ENCODE peak calls at places on chromosomes 7 and 10, in six cellular contexts. W is amniotic stem cell, Q is T-helper 2 cell, I is cardiac fibroblast, K is A549, L is endothelial cell. J is an unnamed sample.

GRCh38 chr10:99345350-99345749 is 16.2 kb downstream of the CNNM1 start:
- DNase-seq in W (no peak), Q (no peak), I (peak; percentile 17), K (peak; percentile 89), L (no peak), J (no peak)

GRCh38 chr7:148590533-148590932 is at the start of gene C7orf33:
- DNase-seq in W (no peak), Q (no peak), I (no peak), K (no peak), L (no peak), J (no peak)

GRCh38 chr7:105887569-105888199 is 11.3 kb upstream of the ATXN7L1 start:
- DNase-seq in W (no peak), Q (no peak), I (no peak), K (no peak), L (no peak), J (no peak)

GRCh38 chr7:139915864-139916716 is 87.0 kb downstream of the TBXAS1 start:
- DNase-seq in W (peak; percentile 94), Q (peak; percentile 93), I (peak; percentile 98), K (peak; percentile 88), L (no peak), J (peak; percentile 33)

GRCh38 chr10:121351533-121351932 is 246.7 kb downstream of the FGFR2 start:
- DNase-seq in W (no peak), Q (no peak), I (no peak), K (no peak), L (no peak), J (no peak)

GRCh38 chr7:112669306-112669705 is 120.9 kb downstream of the TMEM168 start:
- DNase-seq in W (no peak), Q (no peak), I (peak; percentile 38), K (no peak), L (no peak), J (no peak)

GRCh38 chr10:71213127-71213616 is 802 bp downstream of the UNC5B start:
- DNase-seq in W (peak; percentile 56), Q (peak; percentile 56), I (peak; percentile 81), K (peak; percentile 75), L (no peak), J (peak; percentile 66)

GRCh38 chr10:76191371-76191770 is 759.9 kb downstream of the LRMDA start:
- DNase-seq in W (no peak), Q (no peak), I (no peak), K (no peak), L (no peak), J (no peak)

GRCh38 chr7:75638607-75639070 is 100.1 kb downstream of the HIP1 start:
- DNase-seq in W (no peak), Q (no peak), I (peak; percentile 22), K (no peak), L (peak; percentile 70), J (peak; percentile 75)

GRCh38 chr10:48451969-48452878 is 145.7 kb downstream of the MAPK8 start:
- DNase-seq in W (no peak), Q (no peak), I (no peak), K (no peak), L (no peak), J (no peak)

GRCh38 chr7:2116903-2117680 is 115.7 kb downstream of the MAD1L1 start:
- DNase-seq in W (no peak), Q (no peak), I (no peak), K (no peak), L (no peak), J (no peak)

GRCh38 chr7:17937506-17938115 is 2.7 kb downstream of the SNX13 start:
- DNase-seq in W (no peak), Q (peak; percentile 58), I (peak; percentile 21), K (no peak), L (no peak), J (no peak)

GRCh38 chr7:131235489-131236317 is 92.0 kb upstream of the MKLN1 start:
- DNase-seq in W (peak; percentile 87), Q (peak; percentile 95), I (peak; percentile 100), K (peak; percentile 99), L (no peak), J (peak; percentile 18)

GRCh38 chr7:158021836-158022235 is 565.8 kb downstream of the PTPRN2 start:
- DNase-seq in W (no peak), Q (no peak), I (no peak), K (no peak), L (no peak), J (no peak)

GRCh38 chr10:31018977-31019376 is 12.7 kb downstream of the ZNF438 start:
- DNase-seq in W (no peak), Q (no peak), I (no peak), K (no peak), L (no peak), J (no peak)

GRCh38 chr10:29634764-29635625 is at the start of gene SVIL:
- DNase-seq in W (no peak), Q (no peak), I (peak; percentile 90), K (no peak), L (no peak), J (peak; percentile 45)

GRCh38 chr10:31808258-31809218 is 120.1 kb downstream of the ARHGAP12 start:
- DNase-seq in W (peak; percentile 61), Q (peak; percentile 73), I (peak; percentile 86), K (peak; percentile 56), L (no peak), J (no peak)

GRCh38 chr7:142248166-142249160 is 9.4 kb downstream of the PRSS58 start:
- DNase-seq in W (no peak), Q (no peak), I (no peak), K (no peak), L (no peak), J (peak; percentile 28)

GRCh38 chr10:70293169-70293813 is 9.5 kb upstream of the NPFFR1 start:
- DNase-seq in W (no peak), Q (no peak), I (no peak), K (no peak), L (no peak), J (no peak)

GRCh38 chr10:14688606-14689005 is 86.1 kb downstream of the FAM107B start:
- DNase-seq in W (no peak), Q (no peak), I (peak; percentile 46), K (no peak), L (no peak), J (no peak)

GRCh38 chr7:65216469-65216868 is 157.2 kb upstream of the ZNF92 start:
- DNase-seq in W (no peak), Q (peak; percentile 62), I (peak; percentile 51), K (peak; percentile 64), L (peak; percentile 64), J (peak; percentile 62)

GRCh38 chr10:106741131-106741530 is 423.4 kb downstream of the SORCS1 start:
- DNase-seq in W (no peak), Q (no peak), I (no peak), K (no peak), L (no peak), J (no peak)

GRCh38 chr7:11792122-11792521 is 39.9 kb downstream of the THSD7A start:
- DNase-seq in W (no peak), Q (no peak), I (no peak), K (no peak), L (no peak), J (no peak)

GRCh38 chr10:116699049-116699782 is 43.1 kb downstream of the HSPA12A start:
- DNase-seq in W (no peak), Q (no peak), I (no peak), K (no peak), L (no peak), J (no peak)

GRCh38 chr10:107727762-107728317 is 563.3 kb upstream of the SORCS1 start:
- DNase-seq in W (no peak), Q (no peak), I (peak; percentile 15), K (no peak), L (no peak), J (no peak)

GRCh38 chr10:2949948-2950354 is 117.4 kb upstream of the PFKP start:
- DNase-seq in W (no peak), Q (peak; percentile 91), I (peak; percentile 18), K (peak; percentile 27), L (no peak), J (no peak)

GRCh38 chr10:83045731-83046130 is 1093.6 kb upstream of the GHITM start:
- DNase-seq in W (no peak), Q (no peak), I (no peak), K (no peak), L (no peak), J (no peak)

GRCh38 chr7:2012044-2012900 is 220.5 kb downstream of the MAD1L1 start:
- DNase-seq in W (no peak), Q (no peak), I (no peak), K (no peak), L (no peak), J (no peak)

GRCh38 chr10:130743751-130744191 is 567.8 kb downstream of the TCERG1L start:
- DNase-seq in W (no peak), Q (no peak), I (no peak), K (no peak), L (no peak), J (no peak)

GRCh38 chr10:73590881-73591577 is at the start of gene USP54:
- DNase-seq in W (peak; percentile 9), Q (peak; percentile 44), I (peak; percentile 76), K (peak; percentile 28), L (peak; percentile 61), J (peak; percentile 76)

GRCh38 chr10:48684792-48685651 is at the start of gene WDFY4:
- DNase-seq in W (no peak), Q (no peak), I (no peak), K (no peak), L (no peak), J (no peak)

GRCh38 chr10:21810582-21811244 is 192.8 kb downstream of the DNAJC1 start:
- DNase-seq in W (no peak), Q (no peak), I (peak; percentile 16), K (no peak), L (no peak), J (no peak)

GRCh38 chr10:70267161-70267933 is 16.5 kb downstream of the NPFFR1 start:
- DNase-seq in W (peak; percentile 92), Q (no peak), I (peak; percentile 95), K (peak; percentile 54), L (peak; percentile 30), J (peak; percentile 77)

GRCh38 chr7:102828291-102828690 is 79.5 kb downstream of the FAM185A start:
- DNase-seq in W (no peak), Q (no peak), I (peak; percentile 71), K (no peak), L (no peak), J (no peak)

GRCh38 chr10:48455392-48456151 is 149.1 kb downstream of the MAPK8 start:
- DNase-seq in W (no peak), Q (no peak), I (no peak), K (no peak), L (no peak), J (no peak)

GRCh38 chr7:117143066-117143465 is 179.8 kb downstream of the WNT2 start:
- DNase-seq in W (no peak), Q (peak; percentile 24), I (no peak), K (no peak), L (no peak), J (no peak)

GRCh38 chr10:79446451-79447020 is 1.1 kb upstream of the ZCCHC24 start:
- DNase-seq in W (no peak), Q (no peak), I (no peak), K (no peak), L (peak; percentile 60), J (peak; percentile 73)